ENCODE peak calls at places on chromosomes 6 and 20, in eight cellular contexts. A, R, M, Z, C, J, B and D are unnamed samples.
A peak's percentile ranks its signal among the peaks of the same experiment; 100 is the strongest.

GRCh38 chr6:53340536-53340935 is 8.2 kb downstream of the ELOVL5 start:
- DNase-seq in C (no peak), A (no peak), J (peak; percentile 33), M (no peak), R (no peak), B (no peak), Z (no peak), D (no peak)

GRCh38 chr20:24732599-24732998 is 216.5 kb upstream of the CST7 start:
- DNase-seq in B (no peak), A (no peak), M (no peak), J (no peak), Z (no peak), C (no peak), R (no peak), D (no peak)

GRCh38 chr6:111555041-111555440 is 50.6 kb downstream of the TRAF3IP2 start:
- DNase-seq in C (no peak), Z (no peak), J (no peak), A (no peak), M (no peak), B (peak; percentile 58), R (no peak), D (no peak)

GRCh38 chr6:140436023-140436811 is 1061.8 kb upstream of the CITED2 start:
- DNase-seq in B (peak; percentile 86), C (no peak), J (peak; percentile 92), Z (no peak), R (no peak), M (no peak), A (no peak), D (no peak)

GRCh38 chr6:135871296-135871695 is 19.8 kb downstream of the PDE7B start:
- DNase-seq in A (no peak), B (peak; percentile 67), R (no peak), J (no peak), Z (no peak), M (no peak), C (no peak), D (no peak)

GRCh38 chr6:135586844-135587243 is 89.3 kb upstream of the AHI1 start:
- DNase-seq in Z (no peak), R (no peak), M (no peak), C (no peak), A (no peak), B (peak; percentile 62), J (no peak), D (no peak)

GRCh38 chr20:2986466-2986865 is 57.0 kb upstream of the GNRH2 start:
- DNase-seq in J (no peak), M (no peak), C (peak; percentile 38), B (no peak), Z (peak; percentile 40), A (no peak), R (no peak), D (no peak)

GRCh38 chr20:9287826-9288225 is 218.9 kb downstream of the PLCB4 start:
- DNase-seq in Z (no peak), C (no peak), J (peak; percentile 16), M (no peak), R (no peak), A (no peak), B (no peak), D (no peak)

GRCh38 chr6:105873256-105873704 is 212.9 kb upstream of the PRDM1 start:
- DNase-seq in A (no peak), R (no peak), B (no peak), C (no peak), J (peak; percentile 15), Z (no peak), M (no peak), D (no peak)

GRCh38 chr6:958531-958930 is 265.6 kb upstream of the EXOC2 start:
- DNase-seq in R (no peak), A (no peak), J (no peak), M (no peak), Z (no peak), C (peak; percentile 61), B (peak; percentile 80), D (no peak)